ENCODE peak calls at places on chromosomes 13 and 19, in six cellular contexts. R, M, E, V, Z and X are unnamed samples. For H3K36me3 and H3K27me3, the result is how much of the 10 kb centered on the place peaks cover.

GRCh38 chr13:75423946-75424345 is 58.0 kb downstream of the TBC1D4 start:
- DNase-seq in R (no peak), Z (no peak), V (no peak), E (no peak), M (no peak), X (no peak)

GRCh38 chr19:2500861-2501260 is 24.9 kb downstream of the GADD45B start:
- DNase-seq in M (no peak), R (no peak), Z (no peak), V (no peak), E (no peak), X (no peak)

GRCh38 chr13:57326532-57326931 is 159.5 kb downstream of the PRR20E start:
- DNase-seq in M (no peak), R (no peak), Z (no peak), V (no peak), E (no peak), X (no peak)

GRCh38 chr19:50713556-50714236 is 5.9 kb downstream of the SHANK1 start:
- DNase-seq in V (no peak), Z (no peak), R (no peak), M (peak), E (no peak), X (no peak)

GRCh38 chr13:106291006-106291405 is 244.5 kb downstream of the EFNB2 start:
- DNase-seq in E (no peak), M (no peak), Z (no peak), V (peak), R (no peak), X (no peak)

GRCh38 chr19:48274173-48274572 is 4.3 kb downstream of the ZNF114 start:
- DNase-seq in R (no peak), V (no peak), M (no peak), Z (no peak), E (no peak), X (no peak)

GRCh38 chr13:38849316-38849715 is 141.3 kb downstream of the STOML3 start:
- DNase-seq in M (no peak), E (no peak), Z (no peak), V (no peak), R (no peak), X (no peak)

GRCh38 chr19:45779231-45780145 is 2.8 kb downstream of the DMPK start:
- DNase-seq in E (peak), Z (peak), V (peak), R (peak), M (peak), X (peak)

GRCh38 chr13:94335786-94336357 is 143.6 kb downstream of the DCT start:
- DNase-seq in M (no peak), E (no peak), V (no peak), R (no peak), Z (no peak), X (peak)

GRCh38 chr19:35019144-35019543 is 11.1 kb upstream of the SCN1B start:
- DNase-seq in V (no peak), M (no peak), R (no peak), E (no peak), Z (no peak), X (no peak)

GRCh38 chr19:16429759-16430091 is 42.0 kb downstream of the EPS15L1 start:
- DNase-seq in Z (no peak), R (no peak), V (no peak), M (no peak), E (no peak), X (no peak)

GRCh38 chr19:16436780-16437179 is 35.0 kb downstream of the EPS15L1 start:
- DNase-seq in V (no peak), M (no peak), E (no peak), R (no peak), Z (no peak), X (no peak)

GRCh38 chr19:16433986-16434385 is 37.8 kb downstream of the EPS15L1 start:
- DNase-seq in R (no peak), V (no peak), M (no peak), E (no peak), Z (no peak), X (no peak)

GRCh38 chr19:16435999-16436650 is 35.6 kb downstream of the EPS15L1 start:
- DNase-seq in R (no peak), E (no peak), V (peak), Z (no peak), M (no peak), X (no peak)

GRCh38 chr19:16435238-16435911 is 36.4 kb downstream of the EPS15L1 start:
- DNase-seq in M (no peak), R (no peak), V (peak), Z (no peak), E (no peak), X (no peak)
- H3K36me3 ChIP-seq in M (under half), R (half or more), V (under half), Z (half or more), E (under half), X (half or more)

DNA sequence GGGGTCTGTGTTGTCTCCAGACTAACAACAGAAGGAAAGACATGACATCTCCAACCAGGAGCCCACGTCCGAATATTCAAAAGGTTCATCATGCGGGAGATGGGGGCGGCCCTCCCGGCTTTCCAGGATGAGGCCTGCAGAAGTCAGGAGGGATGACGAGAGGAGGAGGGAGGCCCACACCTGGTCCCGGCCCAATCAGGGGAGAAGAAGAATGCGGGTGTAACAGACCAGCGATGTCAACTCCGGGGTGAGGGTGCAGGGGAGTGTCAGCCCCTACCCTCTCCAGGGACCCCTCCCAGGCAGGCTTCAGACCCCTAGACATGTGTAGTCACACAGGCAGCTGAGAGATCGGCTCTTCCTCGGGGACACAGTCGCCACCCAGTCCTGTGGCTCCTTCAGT is 275.3 kb upstream of the ZNF507 start:
- DNase-seq in M (no peak), R (no peak), V (no peak), E (no peak), Z (no peak), X (no peak)
- H3K27me3 ChIP-seq in M (under half), R (under half), V (under half), E (under half), Z (under half), X (under half)

GRCh38 chr13:110493613-110494012 is 67.9 kb downstream of the RAB20 start:
- DNase-seq in M (no peak), Z (no peak), R (no peak), V (no peak), E (no peak), X (no peak)
- H3K36me3 ChIP-seq in M (under half), Z (under half), R (half or more), V (under half), E (under half), X (under half)

GRCh38 chr13:20438801-20439200 is 86.9 kb downstream of the CRYL1 start:
- DNase-seq in M (no peak), Z (no peak), R (no peak), V (no peak), E (no peak), X (no peak)

GRCh38 chr13:20435616-20436368 is 89.9 kb downstream of the CRYL1 start:
- DNase-seq in V (peak), R (no peak), E (no peak), Z (no peak), M (no peak), X (no peak)

GRCh38 chr13:20439261-20439660 is 86.4 kb downstream of the CRYL1 start:
- DNase-seq in E (no peak), V (peak), Z (no peak), R (no peak), M (no peak), X (no peak)

GRCh38 chr13:20441066-20441465 is 84.6 kb downstream of the CRYL1 start:
- DNase-seq in Z (no peak), V (no peak), M (no peak), E (no peak), R (no peak), X (no peak)

DNA sequence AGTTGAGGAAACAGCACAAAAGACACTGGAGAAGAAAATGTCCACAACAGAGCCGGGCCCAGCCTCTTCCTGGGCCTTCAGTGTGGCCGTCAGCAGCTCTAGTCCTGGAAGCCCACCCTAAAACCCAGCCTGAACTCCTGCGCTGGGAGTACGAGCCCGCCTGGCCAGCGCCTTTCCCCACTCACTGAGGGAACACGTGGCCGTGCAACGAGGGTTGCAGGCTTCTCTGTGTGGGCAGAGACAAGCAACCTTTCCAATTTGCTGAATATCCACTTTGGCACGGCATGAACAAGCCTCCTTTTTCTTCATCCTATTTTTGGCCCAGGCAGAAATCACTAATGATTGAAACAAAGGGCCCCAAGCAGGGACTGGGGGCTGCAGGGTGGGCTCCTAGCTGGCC is 89.2 kb downstream of the CRYL1 start:
- DNase-seq in V (no peak), R (no peak), M (no peak), E (no peak), Z (no peak), X (no peak)
- H3K27me3 ChIP-seq in V (under half), R (under half), M (under half), E (under half), Z (under half), X (under half)

GRCh38 chr13:108915634-108916497 is 286.5 kb downstream of the MYO16 start:
- DNase-seq in R (peak), Z (peak), M (peak), E (peak), V (peak), X (peak)

GRCh38 chr13:108920137-108920536 is 290.7 kb downstream of the MYO16 start:
- DNase-seq in M (no peak), Z (no peak), V (no peak), E (no peak), R (no peak), X (no peak)

GRCh38 chr13:108919036-108919907 is 289.9 kb downstream of the MYO16 start:
- DNase-seq in R (no peak), E (no peak), Z (no peak), V (no peak), M (no peak), X (no peak)

GRCh38 chr13:108915095-108915633 is 285.8 kb downstream of the MYO16 start:
- DNase-seq in Z (peak), V (peak), R (no peak), M (no peak), E (no peak), X (no peak)

GRCh38 chr13:108917581-108917980 is 288.2 kb downstream of the MYO16 start:
- DNase-seq in V (peak), M (no peak), Z (no peak), R (no peak), E (no peak), X (no peak)
- H3K36me3 ChIP-seq in V (under half), M (under half), Z (under half), R (under half), E (under half), X (under half)

GRCh38 chr19:53907690-53908089 is 1.4 kb upstream of the CACNG7 start:
- DNase-seq in Z (no peak), V (no peak), M (no peak), E (no peak), R (no peak), X (no peak)

GRCh38 chr19:53905787-53906186 is 3.3 kb upstream of the CACNG7 start:
- DNase-seq in R (no peak), V (no peak), E (no peak), M (no peak), Z (no peak), X (no peak)

GRCh38 chr19:53904909-53905308 is 4.2 kb upstream of the CACNG7 start:
- DNase-seq in Z (no peak), R (no peak), M (no peak), E (no peak), V (no peak), X (no peak)

GRCh38 chr19:53907193-53907581 is 1.9 kb upstream of the CACNG7 start:
- DNase-seq in E (no peak), R (no peak), V (no peak), M (no peak), Z (no peak), X (no peak)

DNA sequence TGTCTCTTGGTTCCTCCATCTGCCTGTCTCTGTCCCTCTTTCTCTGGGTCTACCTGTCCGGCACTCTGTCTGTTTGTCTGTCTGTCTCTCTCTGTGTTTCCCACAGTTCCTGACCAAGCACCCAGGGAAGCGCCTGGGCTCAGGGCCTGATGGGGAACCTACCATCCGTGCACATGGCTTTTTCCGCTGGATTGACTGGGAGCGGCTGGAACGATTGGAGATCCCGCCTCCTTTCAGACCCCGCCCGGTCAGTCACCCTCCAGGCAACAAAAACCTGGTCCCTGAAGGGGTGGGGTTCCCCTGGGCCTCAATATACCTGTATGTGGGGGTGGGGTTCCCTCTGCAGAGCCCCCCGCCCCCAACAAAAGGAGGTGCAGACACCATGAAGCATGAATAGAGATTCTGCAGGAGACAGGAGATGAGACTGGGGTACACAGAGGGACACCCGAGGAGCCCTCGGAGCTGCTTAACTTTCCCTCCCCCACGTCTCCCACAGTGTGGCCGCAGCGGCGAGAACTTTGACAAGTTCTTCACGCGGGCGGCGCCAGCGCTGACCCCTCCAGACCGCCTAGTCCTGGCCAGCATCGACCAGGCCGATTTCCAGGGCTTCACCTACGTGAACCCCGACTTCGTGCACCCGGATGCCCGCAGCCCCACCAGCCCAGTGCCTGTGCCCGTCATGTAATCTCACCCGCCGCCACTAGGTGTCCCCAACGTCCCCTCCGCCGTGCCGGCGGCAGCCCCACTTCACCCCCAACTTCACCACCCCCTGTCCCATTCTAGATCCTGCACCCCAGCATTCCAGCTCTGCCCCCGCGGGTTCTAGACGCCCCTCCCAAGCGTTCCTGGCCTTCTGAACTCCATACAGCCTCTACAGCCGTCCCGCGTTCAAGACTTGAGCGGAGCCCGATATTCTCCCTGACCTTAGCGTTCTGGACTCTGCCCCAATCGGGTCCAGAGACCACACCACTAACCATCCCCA is 2.6 kb upstream of the CACNG7 start:
- DNase-seq in E (peak), M (peak), V (peak), Z (peak), R (peak), X (peak)
- H3K27me3 ChIP-seq in E (under half), M (under half), V (half or more), Z (under half), R (under half), X (under half)

DNA sequence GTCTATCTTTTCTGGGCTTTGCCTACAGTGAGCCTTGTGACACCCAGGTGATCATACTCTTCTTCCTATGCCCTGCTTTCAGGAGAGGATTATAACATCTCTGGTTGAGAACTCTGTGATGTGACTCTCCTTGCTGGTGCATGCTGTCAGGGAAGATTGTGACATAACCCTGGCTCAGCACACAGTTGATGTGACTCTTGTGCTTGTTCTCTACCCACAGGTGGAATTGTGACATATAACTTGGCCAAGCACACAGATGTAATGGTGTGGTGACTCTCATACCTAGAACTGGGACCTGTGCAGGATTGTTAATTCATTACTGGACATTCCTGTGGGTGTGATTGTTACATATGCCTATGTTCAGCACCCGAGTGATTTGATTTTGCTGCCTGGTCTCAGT is 21.7 kb upstream of the ZNF254 start:
- DNase-seq in Z (no peak), R (no peak), E (no peak), M (no peak), V (no peak), X (no peak)
- H3K36me3 ChIP-seq in Z (under half), R (half or more), E (under half), M (under half), V (under half), X (under half)

DNA sequence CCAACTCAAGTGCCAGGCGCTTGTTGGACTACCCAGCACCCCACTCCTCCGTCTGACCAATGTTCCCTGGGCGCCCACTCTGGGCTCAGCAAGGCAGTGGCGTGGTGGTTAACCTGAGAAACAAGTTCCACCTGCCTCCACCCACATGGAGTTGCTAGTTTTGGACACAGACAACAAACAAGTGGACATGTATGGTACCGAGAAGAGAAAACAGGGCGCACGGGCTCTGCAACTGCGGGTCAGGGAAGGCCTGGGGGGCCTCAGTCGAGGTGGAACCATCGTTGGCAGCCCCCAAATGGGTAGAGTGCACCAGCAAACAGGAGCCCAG is 2.5 kb downstream of the MIER2 start:
- DNase-seq in E (no peak), R (no peak), M (no peak), V (no peak), Z (no peak), X (no peak)
- H3K27me3 ChIP-seq in E (under half), R (under half), M (under half), V (under half), Z (under half), X (under half)